ENCODE peak calls at places on chromosomes 1 and 21, in five cellular contexts. J is EH, O is mesenchymal stem cell, U is SW 1271, V is NCI-H1092 treated with DMSO at 0.1 percent for 48 hours. H is an unnamed sample.

GRCh38 chr1:39900662-39901485 is 843 bp downstream of the MYCL start:
- DNase-seq in U (no peak), O (peak), J (peak), V (no peak), H (no peak)

GRCh38 chr1:156772728-156773497 is 5.6 kb downstream of the PRCC start:
- DNase-seq in U (no peak), J (no peak), V (no peak), O (peak), H (no peak)

GRCh38 chr1:6292134-6292533 is 31.2 kb upstream of the GPR153 start:
- DNase-seq in V (no peak), J (no peak), U (no peak), O (no peak), H (no peak)

GRCh38 chr1:152941037-152941700 is 5.8 kb upstream of the SPRR5 start:
- DNase-seq in O (no peak), V (no peak), J (no peak), U (no peak), H (no peak)

GRCh38 chr1:107460009-107460408 is 319.2 kb downstream of the NTNG1 start:
- DNase-seq in U (no peak), J (no peak), V (no peak), O (no peak), H (no peak)

GRCh38 chr1:85581802-85582686 is 1.5 kb downstream of the CCN1 start:
- DNase-seq in U (peak), O (peak), J (peak), V (no peak), H (no peak)

GRCh38 chr21:14875704-14876364 is 189.0 kb downstream of the NRIP1 start:
- DNase-seq in J (peak), V (no peak), O (no peak), U (no peak), H (no peak)

GRCh38 chr1:72557446-72558049 is 275.2 kb upstream of the NEGR1 start:
- DNase-seq in V (no peak), U (peak), J (peak), O (peak), H (no peak)

GRCh38 chr1:155970531-155971167 is 7.7 kb downstream of the ARHGEF2 start:
- DNase-seq in V (no peak), J (peak), U (no peak), O (peak), H (no peak)

GRCh38 chr1:156502749-156503671 is 2.4 kb upstream of the MEF2D start:
- DNase-seq in U (peak), O (peak), J (peak), V (no peak), H (peak)

GRCh38 chr1:19980298-19980697 is 880 bp upstream of the PLA2G2A start:
- DNase-seq in V (no peak), J (no peak), O (no peak), U (no peak), H (no peak)